ENCODE peak calls at places on chromosomes 6 and 20, in four cellular contexts. L is dermis microvascular lymphatic vessel endothelial cell; P is occipital lobe; Q is stimulated activated naive CD4-positive, alpha-beta T cell treated with Interleukin-2 at 50 U/mL for 16 hours. J is an unnamed sample.

GRCh38 chr6:112202639-112203341 is 51.6 kb downstream of the LAMA4 start:
- DNase-seq in L (no peak), P (no peak), Q (no peak), J (no peak)

GRCh38 chr20:44370639-44371218 is 15.2 kb downstream of the HNF4A start:
- DNase-seq in L (no peak), P (no peak), Q (no peak), J (no peak)

GRCh38 chr6:36241728-36242127 is 28.1 kb upstream of the PNPLA1 start:
- DNase-seq in L (no peak), P (peak; percentile 26), Q (no peak), J (no peak)

GRCh38 chr6:89483111-89483720 is 50.3 kb downstream of the ANKRD6 start:
- DNase-seq in L (no peak), P (peak; percentile 4), Q (no peak), J (no peak)

GRCh38 chr6:6218246-6219085 is 102.0 kb downstream of the F13A1 start:
- DNase-seq in L (no peak), P (no peak), Q (no peak), J (no peak)

GRCh38 chr20:1876975-1877603 is 18.1 kb upstream of the SIRPA start:
- DNase-seq in L (no peak), P (no peak), Q (no peak), J (no peak)

GRCh38 chr20:5714261-5715041 is 35.8 kb upstream of the SHLD1 start:
- DNase-seq in L (peak; percentile 91), P (no peak), Q (peak; percentile 52), J (no peak)

GRCh38 chr20:53660078-53660909 is 66.7 kb upstream of the ZNF217 start:
- DNase-seq in L (no peak), P (no peak), Q (peak; percentile 25), J (no peak)